ENCODE peak calls at places on chromosome 21, in ten cellular contexts. One of them, this sample, is unnamed.

GRCh38 chr21:32861871-32862270 is 90.3 kb upstream of the PAXBP1 start:
- DNase-seq in activated CD4-positive, alpha-beta T cell treated with anti-CD3 and anti-CD28 coated beads, Interleukin-2, amount 10 ng/mL, durations not matched to agents 7 days and 5 days: no peak
- DNase-seq in NCI-H2081: no peak
- DNase-seq in stimulated activated CD4-positive, alpha-beta T cell treated with anti-CD3 and anti-CD28 coated beads, Interleukin-12 subunit alpha, Interleukin-12 subunit beta, amount 100 ng/mL, for 4 hours: no peak
- DNase-seq in NCI-H2029 treated with DMSO at 0.1 percent for 48 hours: no peak
- DNase-seq in lower leg skin: no peak
- DNase-seq in activated gamma-delta T cell: no peak
- DNase-seq in anterior cingulate cortex: no peak
- DNase-seq in NCI-H146: no peak
- DNase-seq in T-helper 1 cell: no peak
- DNase-seq in this sample: no peak

GRCh38 chr21:43196789-43197188 is 28.0 kb downstream of the CRYAA start:
- DNase-seq in stimulated activated CD4-positive, alpha-beta T cell treated with anti-CD3 and anti-CD28 coated beads, Interleukin-12 subunit alpha, Interleukin-12 subunit beta, amount 100 ng/mL, for 4 hours: no peak
- DNase-seq in activated CD4-positive, alpha-beta T cell treated with anti-CD3 and anti-CD28 coated beads, Interleukin-2, amount 10 ng/mL, durations not matched to agents 7 days and 5 days: no peak
- DNase-seq in activated gamma-delta T cell: no peak
- DNase-seq in NCI-H2029 treated with DMSO at 0.1 percent for 48 hours: no peak
- DNase-seq in lower leg skin: peak
- DNase-seq in NCI-H146: peak
- DNase-seq in anterior cingulate cortex: no peak
- DNase-seq in NCI-H2081: peak
- DNase-seq in T-helper 1 cell: no peak
- DNase-seq in this sample: no peak

GRCh38 chr21:31688603-31689368 is 29.3 kb downstream of the SOD1 start:
- DNase-seq in NCI-H2081: no peak
- DNase-seq in NCI-H2029 treated with DMSO at 0.1 percent for 48 hours: no peak
- DNase-seq in stimulated activated CD4-positive, alpha-beta T cell treated with anti-CD3 and anti-CD28 coated beads, Interleukin-12 subunit alpha, Interleukin-12 subunit beta, amount 100 ng/mL, for 4 hours: no peak
- DNase-seq in NCI-H146: no peak
- DNase-seq in lower leg skin: no peak
- DNase-seq in activated gamma-delta T cell: no peak
- DNase-seq in activated CD4-positive, alpha-beta T cell treated with anti-CD3 and anti-CD28 coated beads, Interleukin-2, amount 10 ng/mL, durations not matched to agents 7 days and 5 days: no peak
- DNase-seq in anterior cingulate cortex: no peak
- DNase-seq in T-helper 1 cell: no peak
- DNase-seq in this sample: no peak

GRCh38 chr21:27425172-27425571 is 458.3 kb upstream of the ADAMTS5 start:
- DNase-seq in lower leg skin: no peak
- DNase-seq in NCI-H2029 treated with DMSO at 0.1 percent for 48 hours: no peak
- DNase-seq in NCI-H2081: no peak
- DNase-seq in activated CD4-positive, alpha-beta T cell treated with anti-CD3 and anti-CD28 coated beads, Interleukin-2, amount 10 ng/mL, durations not matched to agents 7 days and 5 days: no peak
- DNase-seq in activated gamma-delta T cell: no peak
- DNase-seq in anterior cingulate cortex: no peak
- DNase-seq in T-helper 1 cell: no peak
- DNase-seq in NCI-H146: no peak
- DNase-seq in stimulated activated CD4-positive, alpha-beta T cell treated with anti-CD3 and anti-CD28 coated beads, Interleukin-12 subunit alpha, Interleukin-12 subunit beta, amount 100 ng/mL, for 4 hours: no peak
- DNase-seq in this sample: no peak

GRCh38 chr21:33406493-33406892 is 3.3 kb downstream of the IFNGR2 start:
- DNase-seq in activated CD4-positive, alpha-beta T cell treated with anti-CD3 and anti-CD28 coated beads, Interleukin-2, amount 10 ng/mL, durations not matched to agents 7 days and 5 days: no peak
- DNase-seq in NCI-H146: no peak
- DNase-seq in lower leg skin: no peak
- DNase-seq in NCI-H2081: no peak
- DNase-seq in T-helper 1 cell: no peak
- DNase-seq in activated gamma-delta T cell: no peak
- DNase-seq in anterior cingulate cortex: no peak
- DNase-seq in NCI-H2029 treated with DMSO at 0.1 percent for 48 hours: no peak
- DNase-seq in stimulated activated CD4-positive, alpha-beta T cell treated with anti-CD3 and anti-CD28 coated beads, Interleukin-12 subunit alpha, Interleukin-12 subunit beta, amount 100 ng/mL, for 4 hours: no peak
- DNase-seq in this sample: no peak

GRCh38 chr21:37696936-37697335 is 219.3 kb downstream of the KCNJ6 start:
- DNase-seq in T-helper 1 cell: no peak
- DNase-seq in NCI-H2081: no peak
- DNase-seq in NCI-H2029 treated with DMSO at 0.1 percent for 48 hours: no peak
- DNase-seq in activated CD4-positive, alpha-beta T cell treated with anti-CD3 and anti-CD28 coated beads, Interleukin-2, amount 10 ng/mL, durations not matched to agents 7 days and 5 days: no peak
- DNase-seq in lower leg skin: no peak
- DNase-seq in anterior cingulate cortex: no peak
- DNase-seq in activated gamma-delta T cell: no peak
- DNase-seq in NCI-H146: no peak
- DNase-seq in stimulated activated CD4-positive, alpha-beta T cell treated with anti-CD3 and anti-CD28 coated beads, Interleukin-12 subunit alpha, Interleukin-12 subunit beta, amount 100 ng/mL, for 4 hours: no peak
- DNase-seq in this sample: no peak

GRCh38 chr21:30058928-30059327 is 107.7 kb downstream of the CLDN17 start:
- DNase-seq in stimulated activated CD4-positive, alpha-beta T cell treated with anti-CD3 and anti-CD28 coated beads, Interleukin-12 subunit alpha, Interleukin-12 subunit beta, amount 100 ng/mL, for 4 hours: no peak
- DNase-seq in NCI-H2029 treated with DMSO at 0.1 percent for 48 hours: peak
- DNase-seq in anterior cingulate cortex: no peak
- DNase-seq in lower leg skin: no peak
- DNase-seq in NCI-H2081: no peak
- DNase-seq in activated gamma-delta T cell: no peak
- DNase-seq in NCI-H146: no peak
- DNase-seq in T-helper 1 cell: no peak
- DNase-seq in activated CD4-positive, alpha-beta T cell treated with anti-CD3 and anti-CD28 coated beads, Interleukin-2, amount 10 ng/mL, durations not matched to agents 7 days and 5 days: no peak
- DNase-seq in this sample: no peak

GRCh38 chr21:36029309-36029708 is 31.0 kb downstream of the SETD4 start:
- DNase-seq in T-helper 1 cell: no peak
- DNase-seq in activated CD4-positive, alpha-beta T cell treated with anti-CD3 and anti-CD28 coated beads, Interleukin-2, amount 10 ng/mL, durations not matched to agents 7 days and 5 days: no peak
- DNase-seq in stimulated activated CD4-positive, alpha-beta T cell treated with anti-CD3 and anti-CD28 coated beads, Interleukin-12 subunit alpha, Interleukin-12 subunit beta, amount 100 ng/mL, for 4 hours: no peak
- DNase-seq in lower leg skin: no peak
- DNase-seq in activated gamma-delta T cell: no peak
- DNase-seq in NCI-H2029 treated with DMSO at 0.1 percent for 48 hours: no peak
- DNase-seq in NCI-H2081: no peak
- DNase-seq in NCI-H146: no peak
- DNase-seq in anterior cingulate cortex: no peak
- DNase-seq in this sample: no peak

GRCh38 chr21:42638266-42638863 is 15.1 kb upstream of the PDE9A start:
- DNase-seq in activated CD4-positive, alpha-beta T cell treated with anti-CD3 and anti-CD28 coated beads, Interleukin-2, amount 10 ng/mL, durations not matched to agents 7 days and 5 days: no peak
- DNase-seq in anterior cingulate cortex: no peak
- DNase-seq in activated gamma-delta T cell: no peak
- DNase-seq in T-helper 1 cell: no peak
- DNase-seq in NCI-H2081: no peak
- DNase-seq in NCI-H146: no peak
- DNase-seq in NCI-H2029 treated with DMSO at 0.1 percent for 48 hours: no peak
- DNase-seq in stimulated activated CD4-positive, alpha-beta T cell treated with anti-CD3 and anti-CD28 coated beads, Interleukin-12 subunit alpha, Interleukin-12 subunit beta, amount 100 ng/mL, for 4 hours: no peak
- DNase-seq in lower leg skin: no peak
- DNase-seq in this sample: no peak

GRCh38 chr21:29206445-29206844 is 76.0 kb downstream of the MAP3K7CL start:
- DNase-seq in T-helper 1 cell: no peak
- DNase-seq in stimulated activated CD4-positive, alpha-beta T cell treated with anti-CD3 and anti-CD28 coated beads, Interleukin-12 subunit alpha, Interleukin-12 subunit beta, amount 100 ng/mL, for 4 hours: no peak
- DNase-seq in anterior cingulate cortex: no peak
- DNase-seq in NCI-H2081: no peak
- DNase-seq in activated CD4-positive, alpha-beta T cell treated with anti-CD3 and anti-CD28 coated beads, Interleukin-2, amount 10 ng/mL, durations not matched to agents 7 days and 5 days: no peak
- DNase-seq in lower leg skin: no peak
- DNase-seq in NCI-H146: no peak
- DNase-seq in activated gamma-delta T cell: no peak
- DNase-seq in NCI-H2029 treated with DMSO at 0.1 percent for 48 hours: no peak
- DNase-seq in this sample: no peak

GRCh38 chr21:17472592-17473271 is 40.1 kb upstream of the CXADR start:
- DNase-seq in T-helper 1 cell: no peak
- DNase-seq in stimulated activated CD4-positive, alpha-beta T cell treated with anti-CD3 and anti-CD28 coated beads, Interleukin-12 subunit alpha, Interleukin-12 subunit beta, amount 100 ng/mL, for 4 hours: no peak
- DNase-seq in lower leg skin: peak
- DNase-seq in anterior cingulate cortex: no peak
- DNase-seq in activated gamma-delta T cell: no peak
- DNase-seq in NCI-H2029 treated with DMSO at 0.1 percent for 48 hours: no peak
- DNase-seq in NCI-H2081: no peak
- DNase-seq in activated CD4-positive, alpha-beta T cell treated with anti-CD3 and anti-CD28 coated beads, Interleukin-2, amount 10 ng/mL, durations not matched to agents 7 days and 5 days: no peak
- DNase-seq in NCI-H146: no peak
- DNase-seq in this sample: no peak

GRCh38 chr21:32712641-32713040 is 15.2 kb downstream of the SYNJ1 start:
- DNase-seq in T-helper 1 cell: no peak
- DNase-seq in stimulated activated CD4-positive, alpha-beta T cell treated with anti-CD3 and anti-CD28 coated beads, Interleukin-12 subunit alpha, Interleukin-12 subunit beta, amount 100 ng/mL, for 4 hours: no peak
- DNase-seq in activated CD4-positive, alpha-beta T cell treated with anti-CD3 and anti-CD28 coated beads, Interleukin-2, amount 10 ng/mL, durations not matched to agents 7 days and 5 days: no peak
- DNase-seq in lower leg skin: no peak
- DNase-seq in anterior cingulate cortex: no peak
- DNase-seq in NCI-H2081: no peak
- DNase-seq in NCI-H2029 treated with DMSO at 0.1 percent for 48 hours: no peak
- DNase-seq in NCI-H146: no peak
- DNase-seq in activated gamma-delta T cell: no peak
- DNase-seq in this sample: no peak

GRCh38 chr21:39681845-39682244 is 63.1 kb upstream of the IGSF5 start:
- DNase-seq in lower leg skin: no peak
- DNase-seq in NCI-H2029 treated with DMSO at 0.1 percent for 48 hours: no peak
- DNase-seq in activated CD4-positive, alpha-beta T cell treated with anti-CD3 and anti-CD28 coated beads, Interleukin-2, amount 10 ng/mL, durations not matched to agents 7 days and 5 days: no peak
- DNase-seq in NCI-H146: no peak
- DNase-seq in activated gamma-delta T cell: no peak
- DNase-seq in NCI-H2081: no peak
- DNase-seq in T-helper 1 cell: no peak
- DNase-seq in anterior cingulate cortex: no peak
- DNase-seq in stimulated activated CD4-positive, alpha-beta T cell treated with anti-CD3 and anti-CD28 coated beads, Interleukin-12 subunit alpha, Interleukin-12 subunit beta, amount 100 ng/mL, for 4 hours: no peak
- DNase-seq in this sample: no peak

GRCh38 chr21:40128891-40129290 is 261.7 kb downstream of the PCP4 start:
- DNase-seq in anterior cingulate cortex: no peak
- DNase-seq in activated CD4-positive, alpha-beta T cell treated with anti-CD3 and anti-CD28 coated beads, Interleukin-2, amount 10 ng/mL, durations not matched to agents 7 days and 5 days: no peak
- DNase-seq in lower leg skin: no peak
- DNase-seq in stimulated activated CD4-positive, alpha-beta T cell treated with anti-CD3 and anti-CD28 coated beads, Interleukin-12 subunit alpha, Interleukin-12 subunit beta, amount 100 ng/mL, for 4 hours: no peak
- DNase-seq in T-helper 1 cell: no peak
- DNase-seq in NCI-H2029 treated with DMSO at 0.1 percent for 48 hours: no peak
- DNase-seq in activated gamma-delta T cell: no peak
- DNase-seq in NCI-H146: no peak
- DNase-seq in NCI-H2081: no peak
- DNase-seq in this sample: no peak

GRCh38 chr21:15195768-15196167 is 131.0 kb upstream of the NRIP1 start:
- DNase-seq in stimulated activated CD4-positive, alpha-beta T cell treated with anti-CD3 and anti-CD28 coated beads, Interleukin-12 subunit alpha, Interleukin-12 subunit beta, amount 100 ng/mL, for 4 hours: no peak
- DNase-seq in T-helper 1 cell: no peak
- DNase-seq in NCI-H2081: no peak
- DNase-seq in activated CD4-positive, alpha-beta T cell treated with anti-CD3 and anti-CD28 coated beads, Interleukin-2, amount 10 ng/mL, durations not matched to agents 7 days and 5 days: no peak
- DNase-seq in lower leg skin: no peak
- DNase-seq in anterior cingulate cortex: no peak
- DNase-seq in NCI-H2029 treated with DMSO at 0.1 percent for 48 hours: no peak
- DNase-seq in activated gamma-delta T cell: no peak
- DNase-seq in NCI-H146: no peak
- DNase-seq in this sample: no peak

GRCh38 chr21:38793060-38793459 is 12.7 kb upstream of the ETS2 start:
- DNase-seq in lower leg skin: no peak
- DNase-seq in activated gamma-delta T cell: no peak
- DNase-seq in anterior cingulate cortex: no peak
- DNase-seq in T-helper 1 cell: no peak
- DNase-seq in stimulated activated CD4-positive, alpha-beta T cell treated with anti-CD3 and anti-CD28 coated beads, Interleukin-12 subunit alpha, Interleukin-12 subunit beta, amount 100 ng/mL, for 4 hours: no peak
- DNase-seq in NCI-H2081: no peak
- DNase-seq in activated CD4-positive, alpha-beta T cell treated with anti-CD3 and anti-CD28 coated beads, Interleukin-2, amount 10 ng/mL, durations not matched to agents 7 days and 5 days: no peak
- DNase-seq in NCI-H146: no peak
- DNase-seq in NCI-H2029 treated with DMSO at 0.1 percent for 48 hours: no peak
- DNase-seq in this sample: no peak

GRCh38 chr21:38359835-38360234 is 103.0 kb downstream of the KCNJ15 start:
- DNase-seq in anterior cingulate cortex: no peak
- DNase-seq in T-helper 1 cell: no peak
- DNase-seq in NCI-H146: no peak
- DNase-seq in activated gamma-delta T cell: no peak
- DNase-seq in NCI-H2029 treated with DMSO at 0.1 percent for 48 hours: no peak
- DNase-seq in lower leg skin: no peak
- DNase-seq in activated CD4-positive, alpha-beta T cell treated with anti-CD3 and anti-CD28 coated beads, Interleukin-2, amount 10 ng/mL, durations not matched to agents 7 days and 5 days: no peak
- DNase-seq in NCI-H2081: no peak
- DNase-seq in stimulated activated CD4-positive, alpha-beta T cell treated with anti-CD3 and anti-CD28 coated beads, Interleukin-12 subunit alpha, Interleukin-12 subunit beta, amount 100 ng/mL, for 4 hours: no peak
- DNase-seq in this sample: no peak

GRCh38 chr21:31577280-31577679 is 82.2 kb upstream of the SOD1 start:
- DNase-seq in anterior cingulate cortex: no peak
- DNase-seq in activated gamma-delta T cell: no peak
- DNase-seq in T-helper 1 cell: no peak
- DNase-seq in stimulated activated CD4-positive, alpha-beta T cell treated with anti-CD3 and anti-CD28 coated beads, Interleukin-12 subunit alpha, Interleukin-12 subunit beta, amount 100 ng/mL, for 4 hours: no peak
- DNase-seq in lower leg skin: no peak
- DNase-seq in activated CD4-positive, alpha-beta T cell treated with anti-CD3 and anti-CD28 coated beads, Interleukin-2, amount 10 ng/mL, durations not matched to agents 7 days and 5 days: no peak
- DNase-seq in NCI-H2081: no peak
- DNase-seq in NCI-H146: no peak
- DNase-seq in NCI-H2029 treated with DMSO at 0.1 percent for 48 hours: no peak
- DNase-seq in this sample: no peak

GRCh38 chr21:17585875-17586450 is 26.7 kb downstream of the BTG3 start:
- DNase-seq in T-helper 1 cell: no peak
- DNase-seq in activated CD4-positive, alpha-beta T cell treated with anti-CD3 and anti-CD28 coated beads, Interleukin-2, amount 10 ng/mL, durations not matched to agents 7 days and 5 days: peak
- DNase-seq in NCI-H2081: peak
- DNase-seq in anterior cingulate cortex: no peak
- DNase-seq in NCI-H2029 treated with DMSO at 0.1 percent for 48 hours: peak
- DNase-seq in NCI-H146: peak
- DNase-seq in stimulated activated CD4-positive, alpha-beta T cell treated with anti-CD3 and anti-CD28 coated beads, Interleukin-12 subunit alpha, Interleukin-12 subunit beta, amount 100 ng/mL, for 4 hours: no peak
- DNase-seq in lower leg skin: no peak
- DNase-seq in activated gamma-delta T cell: no peak
- DNase-seq in this sample: no peak

GRCh38 chr21:25369524-25370300 is 237.6 kb downstream of the MRPL39 start:
- DNase-seq in activated gamma-delta T cell: no peak
- DNase-seq in T-helper 1 cell: no peak
- DNase-seq in stimulated activated CD4-positive, alpha-beta T cell treated with anti-CD3 and anti-CD28 coated beads, Interleukin-12 subunit alpha, Interleukin-12 subunit beta, amount 100 ng/mL, for 4 hours: no peak
- DNase-seq in lower leg skin: no peak
- DNase-seq in NCI-H2029 treated with DMSO at 0.1 percent for 48 hours: no peak
- DNase-seq in NCI-H146: no peak
- DNase-seq in activated CD4-positive, alpha-beta T cell treated with anti-CD3 and anti-CD28 coated beads, Interleukin-2, amount 10 ng/mL, durations not matched to agents 7 days and 5 days: no peak
- DNase-seq in NCI-H2081: no peak
- DNase-seq in anterior cingulate cortex: no peak
- DNase-seq in this sample: no peak

GRCh38 chr21:35351434-35351833 is 302.3 kb upstream of the RUNX1 start:
- DNase-seq in activated gamma-delta T cell: no peak
- DNase-seq in activated CD4-positive, alpha-beta T cell treated with anti-CD3 and anti-CD28 coated beads, Interleukin-2, amount 10 ng/mL, durations not matched to agents 7 days and 5 days: no peak
- DNase-seq in NCI-H2029 treated with DMSO at 0.1 percent for 48 hours: no peak
- DNase-seq in stimulated activated CD4-positive, alpha-beta T cell treated with anti-CD3 and anti-CD28 coated beads, Interleukin-12 subunit alpha, Interleukin-12 subunit beta, amount 100 ng/mL, for 4 hours: no peak
- DNase-seq in T-helper 1 cell: no peak
- DNase-seq in NCI-H2081: no peak
- DNase-seq in lower leg skin: no peak
- DNase-seq in anterior cingulate cortex: no peak
- DNase-seq in NCI-H146: no peak
- DNase-seq in this sample: no peak

GRCh38 chr21:38903578-38904193 is 98.0 kb downstream of the ETS2 start:
- DNase-seq in activated CD4-positive, alpha-beta T cell treated with anti-CD3 and anti-CD28 coated beads, Interleukin-2, amount 10 ng/mL, durations not matched to agents 7 days and 5 days: no peak
- DNase-seq in NCI-H146: no peak
- DNase-seq in NCI-H2029 treated with DMSO at 0.1 percent for 48 hours: no peak
- DNase-seq in stimulated activated CD4-positive, alpha-beta T cell treated with anti-CD3 and anti-CD28 coated beads, Interleukin-12 subunit alpha, Interleukin-12 subunit beta, amount 100 ng/mL, for 4 hours: no peak
- DNase-seq in activated gamma-delta T cell: no peak
- DNase-seq in NCI-H2081: no peak
- DNase-seq in T-helper 1 cell: no peak
- DNase-seq in lower leg skin: peak
- DNase-seq in anterior cingulate cortex: no peak
- DNase-seq in this sample: no peak

GRCh38 chr21:35086357-35086756 is 37.3 kb upstream of the RUNX1 start:
- DNase-seq in T-helper 1 cell: no peak
- DNase-seq in NCI-H146: no peak
- DNase-seq in activated CD4-positive, alpha-beta T cell treated with anti-CD3 and anti-CD28 coated beads, Interleukin-2, amount 10 ng/mL, durations not matched to agents 7 days and 5 days: no peak
- DNase-seq in stimulated activated CD4-positive, alpha-beta T cell treated with anti-CD3 and anti-CD28 coated beads, Interleukin-12 subunit alpha, Interleukin-12 subunit beta, amount 100 ng/mL, for 4 hours: no peak
- DNase-seq in lower leg skin: no peak
- DNase-seq in activated gamma-delta T cell: no peak
- DNase-seq in NCI-H2081: no peak
- DNase-seq in anterior cingulate cortex: no peak
- DNase-seq in NCI-H2029 treated with DMSO at 0.1 percent for 48 hours: no peak
- DNase-seq in this sample: no peak

GRCh38 chr21:45823100-45823681 is 158.4 kb upstream of the COL6A1 start:
- DNase-seq in T-helper 1 cell: no peak
- DNase-seq in NCI-H2081: no peak
- DNase-seq in lower leg skin: no peak
- DNase-seq in anterior cingulate cortex: no peak
- DNase-seq in NCI-H2029 treated with DMSO at 0.1 percent for 48 hours: no peak
- DNase-seq in activated gamma-delta T cell: no peak
- DNase-seq in stimulated activated CD4-positive, alpha-beta T cell treated with anti-CD3 and anti-CD28 coated beads, Interleukin-12 subunit alpha, Interleukin-12 subunit beta, amount 100 ng/mL, for 4 hours: no peak
- DNase-seq in activated CD4-positive, alpha-beta T cell treated with anti-CD3 and anti-CD28 coated beads, Interleukin-2, amount 10 ng/mL, durations not matched to agents 7 days and 5 days: no peak
- DNase-seq in NCI-H146: no peak
- DNase-seq in this sample: no peak

GRCh38 chr21:40881767-40882166 is 34.8 kb upstream of the DSCAM start:
- DNase-seq in anterior cingulate cortex: no peak
- DNase-seq in stimulated activated CD4-positive, alpha-beta T cell treated with anti-CD3 and anti-CD28 coated beads, Interleukin-12 subunit alpha, Interleukin-12 subunit beta, amount 100 ng/mL, for 4 hours: no peak
- DNase-seq in activated CD4-positive, alpha-beta T cell treated with anti-CD3 and anti-CD28 coated beads, Interleukin-2, amount 10 ng/mL, durations not matched to agents 7 days and 5 days: no peak
- DNase-seq in T-helper 1 cell: no peak
- DNase-seq in NCI-H2081: no peak
- DNase-seq in NCI-H2029 treated with DMSO at 0.1 percent for 48 hours: no peak
- DNase-seq in lower leg skin: no peak
- DNase-seq in activated gamma-delta T cell: no peak
- DNase-seq in NCI-H146: no peak
- DNase-seq in this sample: no peak

GRCh38 chr21:39483917-39484316 is 32.1 kb downstream of the SH3BGR start:
- DNase-seq in anterior cingulate cortex: no peak
- DNase-seq in stimulated activated CD4-positive, alpha-beta T cell treated with anti-CD3 and anti-CD28 coated beads, Interleukin-12 subunit alpha, Interleukin-12 subunit beta, amount 100 ng/mL, for 4 hours: no peak
- DNase-seq in NCI-H2029 treated with DMSO at 0.1 percent for 48 hours: no peak
- DNase-seq in lower leg skin: no peak
- DNase-seq in activated gamma-delta T cell: no peak
- DNase-seq in activated CD4-positive, alpha-beta T cell treated with anti-CD3 and anti-CD28 coated beads, Interleukin-2, amount 10 ng/mL, durations not matched to agents 7 days and 5 days: no peak
- DNase-seq in NCI-H146: no peak
- DNase-seq in T-helper 1 cell: no peak
- DNase-seq in NCI-H2081: no peak
- DNase-seq in this sample: no peak

GRCh38 chr21:17590443-17590842 is 22.3 kb downstream of the BTG3 start:
- DNase-seq in NCI-H2081: no peak
- DNase-seq in stimulated activated CD4-positive, alpha-beta T cell treated with anti-CD3 and anti-CD28 coated beads, Interleukin-12 subunit alpha, Interleukin-12 subunit beta, amount 100 ng/mL, for 4 hours: no peak
- DNase-seq in T-helper 1 cell: no peak
- DNase-seq in NCI-H146: no peak
- DNase-seq in lower leg skin: no peak
- DNase-seq in anterior cingulate cortex: no peak
- DNase-seq in activated gamma-delta T cell: no peak
- DNase-seq in NCI-H2029 treated with DMSO at 0.1 percent for 48 hours: no peak
- DNase-seq in activated CD4-positive, alpha-beta T cell treated with anti-CD3 and anti-CD28 coated beads, Interleukin-2, amount 10 ng/mL, durations not matched to agents 7 days and 5 days: no peak
- DNase-seq in this sample: no peak

GRCh38 chr21:41752231-41752681 is 14.6 kb downstream of the RIPK4 start:
- DNase-seq in NCI-H146: no peak
- DNase-seq in lower leg skin: no peak
- DNase-seq in T-helper 1 cell: no peak
- DNase-seq in NCI-H2029 treated with DMSO at 0.1 percent for 48 hours: no peak
- DNase-seq in activated gamma-delta T cell: no peak
- DNase-seq in activated CD4-positive, alpha-beta T cell treated with anti-CD3 and anti-CD28 coated beads, Interleukin-2, amount 10 ng/mL, durations not matched to agents 7 days and 5 days: no peak
- DNase-seq in NCI-H2081: no peak
- DNase-seq in stimulated activated CD4-positive, alpha-beta T cell treated with anti-CD3 and anti-CD28 coated beads, Interleukin-12 subunit alpha, Interleukin-12 subunit beta, amount 100 ng/mL, for 4 hours: no peak
- DNase-seq in anterior cingulate cortex: no peak
- DNase-seq in this sample: no peak